ENCODE peak calls at places on chromosomes 16 and 17, in six cellular contexts. One of them, this sample, is unnamed.

GRCh38 chr17:66523378-66524174 is 221.2 kb downstream of the PRKCA start:
- DNase-seq in breast epithelium: no peak
- DNase-seq in tibial artery: no peak
- DNase-seq in A549: no peak
- DNase-seq in ascending aorta: no peak
- DNase-seq in cardiac fibroblast: no peak
- DNase-seq in this sample: no peak

GRCh38 chr17:50916708-50917417 is 50.7 kb upstream of the TOB1 start:
- DNase-seq in breast epithelium: no peak
- DNase-seq in ascending aorta: no peak
- DNase-seq in cardiac fibroblast: no peak
- DNase-seq in A549: no peak
- DNase-seq in tibial artery: no peak
- DNase-seq in this sample: no peak

GRCh38 chr17:81106716-81107115 is 58.6 kb upstream of the PVALEF start:
- DNase-seq in ascending aorta: no peak
- DNase-seq in cardiac fibroblast: no peak
- DNase-seq in tibial artery: no peak
- DNase-seq in breast epithelium: no peak
- DNase-seq in A549: no peak
- DNase-seq in this sample: no peak

GRCh38 chr17:17779015-17779611 is 57.7 kb downstream of the SREBF1 start:
- DNase-seq in tibial artery: no peak
- DNase-seq in breast epithelium: no peak
- DNase-seq in A549: no peak
- DNase-seq in ascending aorta: no peak
- DNase-seq in cardiac fibroblast: no peak
- DNase-seq in this sample: no peak

GRCh38 chr17:7097940-7098339 is 16.7 kb downstream of the ASGR2 start:
- DNase-seq in A549: no peak
- DNase-seq in ascending aorta: no peak
- DNase-seq in cardiac fibroblast: no peak
- DNase-seq in tibial artery: no peak
- DNase-seq in breast epithelium: no peak
- DNase-seq in this sample: no peak

GRCh38 chr17:4004517-4005295 is 40.5 kb upstream of the ATP2A3 start:
- DNase-seq in ascending aorta: peak
- DNase-seq in breast epithelium: no peak
- DNase-seq in tibial artery: no peak
- DNase-seq in A549: peak
- DNase-seq in cardiac fibroblast: peak
- DNase-seq in this sample: no peak

GRCh38 chr17:48647103-48647963 is 21.2 kb upstream of the HOXB9 start:
- DNase-seq in breast epithelium: no peak
- DNase-seq in tibial artery: no peak
- DNase-seq in A549: peak
- DNase-seq in cardiac fibroblast: no peak
- DNase-seq in ascending aorta: no peak
- DNase-seq in this sample: no peak

GRCh38 chr17:57861000-57861736 is 11.3 kb upstream of the MRPS23 start:
- DNase-seq in cardiac fibroblast: no peak
- DNase-seq in breast epithelium: no peak
- DNase-seq in tibial artery: peak
- DNase-seq in ascending aorta: peak
- DNase-seq in A549: peak
- DNase-seq in this sample: no peak

GRCh38 chr17:81492202-81492601 is 20.4 kb downstream of the ACTG1 start:
- DNase-seq in A549: no peak
- DNase-seq in ascending aorta: no peak
- DNase-seq in tibial artery: no peak
- DNase-seq in cardiac fibroblast: no peak
- DNase-seq in breast epithelium: no peak
- DNase-seq in this sample: no peak

GRCh38 chr17:78538033-78538776 is 39.0 kb downstream of the DNAH17 start:
- DNase-seq in A549: no peak
- DNase-seq in breast epithelium: peak
- DNase-seq in cardiac fibroblast: no peak
- DNase-seq in tibial artery: no peak
- DNase-seq in ascending aorta: no peak
- DNase-seq in this sample: no peak

GRCh38 chr16:29977063-29977462 is 3.4 kb downstream of the TAOK2 start:
- DNase-seq in A549: no peak
- DNase-seq in ascending aorta: no peak
- DNase-seq in tibial artery: no peak
- DNase-seq in cardiac fibroblast: no peak
- DNase-seq in breast epithelium: no peak
- DNase-seq in this sample: no peak

GRCh38 chr16:47713225-47713595 is 252.1 kb downstream of the PHKB start:
- DNase-seq in breast epithelium: no peak
- DNase-seq in ascending aorta: no peak
- DNase-seq in cardiac fibroblast: peak
- DNase-seq in tibial artery: no peak
- DNase-seq in A549: no peak
- DNase-seq in this sample: no peak

GRCh38 chr17:78667741-78668640 is 90.8 kb upstream of the DNAH17 start:
- DNase-seq in tibial artery: no peak
- DNase-seq in cardiac fibroblast: no peak
- DNase-seq in breast epithelium: no peak
- DNase-seq in A549: no peak
- DNase-seq in ascending aorta: no peak
- DNase-seq in this sample: no peak

GRCh38 chr17:59149051-59149450 is 5.9 kb downstream of the SKA2 start:
- DNase-seq in breast epithelium: no peak
- DNase-seq in tibial artery: no peak
- DNase-seq in A549: no peak
- DNase-seq in ascending aorta: no peak
- DNase-seq in cardiac fibroblast: peak
- DNase-seq in this sample: no peak

GRCh38 chr17:40112718-40113109 is 9.1 kb upstream of the MSL1 start:
- DNase-seq in A549: no peak
- DNase-seq in breast epithelium: peak
- DNase-seq in tibial artery: peak
- DNase-seq in ascending aorta: peak
- DNase-seq in cardiac fibroblast: no peak
- DNase-seq in this sample: no peak

GRCh38 chr17:40113961-40114272 is 7.9 kb upstream of the MSL1 start:
- DNase-seq in tibial artery: no peak
- DNase-seq in breast epithelium: no peak
- DNase-seq in cardiac fibroblast: no peak
- DNase-seq in A549: no peak
- DNase-seq in ascending aorta: no peak
- DNase-seq in this sample: no peak

GRCh38 chr17:40115101-40115436 is 6.7 kb upstream of the MSL1 start:
- DNase-seq in ascending aorta: no peak
- DNase-seq in A549: no peak
- DNase-seq in breast epithelium: no peak
- DNase-seq in tibial artery: no peak
- DNase-seq in cardiac fibroblast: no peak
- DNase-seq in this sample: no peak

GRCh38 chr17:40112191-40112590 is 9.6 kb upstream of the MSL1 start:
- DNase-seq in ascending aorta: no peak
- DNase-seq in cardiac fibroblast: no peak
- DNase-seq in A549: no peak
- DNase-seq in tibial artery: no peak
- DNase-seq in breast epithelium: peak
- DNase-seq in this sample: no peak

GRCh38 chr17:40113110-40113960 is 8.4 kb upstream of the MSL1 start:
- DNase-seq in cardiac fibroblast: peak
- DNase-seq in A549: peak
- DNase-seq in breast epithelium: peak
- DNase-seq in tibial artery: peak
- DNase-seq in ascending aorta: peak
- DNase-seq in this sample: peak
- TF ChIP-seq CTCF in cardiac fibroblast: peak
- TF ChIP-seq CTCF in A549: peak
- TF ChIP-seq CTCF in breast epithelium: peak
- TF ChIP-seq CTCF in tibial artery: peak
- TF ChIP-seq CTCF in ascending aorta: peak
- TF ChIP-seq CTCF in this sample: no peak

GRCh38 chr17:38881600-38882191 is 11.8 kb downstream of the LASP1 start:
- DNase-seq in A549: no peak
- DNase-seq in cardiac fibroblast: peak
- DNase-seq in breast epithelium: no peak
- DNase-seq in ascending aorta: no peak
- DNase-seq in tibial artery: peak
- DNase-seq in this sample: peak

GRCh38 chr17:38883592-38884526 is 14.0 kb downstream of the LASP1 start:
- DNase-seq in ascending aorta: no peak
- DNase-seq in tibial artery: no peak
- DNase-seq in A549: no peak
- DNase-seq in cardiac fibroblast: peak
- DNase-seq in breast epithelium: no peak
- DNase-seq in this sample: no peak

GRCh38 chr17:38875477-38876080 is 5.7 kb downstream of the LASP1 start:
- DNase-seq in tibial artery: no peak
- DNase-seq in breast epithelium: no peak
- DNase-seq in ascending aorta: no peak
- DNase-seq in A549: no peak
- DNase-seq in cardiac fibroblast: no peak
- DNase-seq in this sample: no peak

GRCh38 chr17:38877130-38877851 is 7.4 kb downstream of the LASP1 start:
- DNase-seq in breast epithelium: no peak
- DNase-seq in cardiac fibroblast: no peak
- DNase-seq in ascending aorta: no peak
- DNase-seq in tibial artery: no peak
- DNase-seq in A549: no peak
- DNase-seq in this sample: no peak

GRCh38 chr17:38879878-38880727 is 10.2 kb downstream of the LASP1 start:
- DNase-seq in A549: peak
- DNase-seq in breast epithelium: no peak
- DNase-seq in cardiac fibroblast: peak
- DNase-seq in ascending aorta: peak
- DNase-seq in tibial artery: no peak
- DNase-seq in this sample: no peak
- H3K4me3 ChIP-seq in A549: peak
- H3K4me3 ChIP-seq in breast epithelium: peak
- H3K4me3 ChIP-seq in cardiac fibroblast: peak
- H3K4me3 ChIP-seq in ascending aorta: peak
- H3K4me3 ChIP-seq in tibial artery: peak
- H3K4me3 ChIP-seq in this sample: no peak

GRCh38 chr17:45223541-45224528 is 2.1 kb downstream of the FMNL1 start:
- DNase-seq in cardiac fibroblast: no peak
- DNase-seq in ascending aorta: peak
- DNase-seq in tibial artery: no peak
- DNase-seq in breast epithelium: no peak
- DNase-seq in A549: no peak
- DNase-seq in this sample: no peak
- TF ChIP-seq CTCF in cardiac fibroblast: no peak
- TF ChIP-seq CTCF in ascending aorta: no peak
- TF ChIP-seq CTCF in tibial artery: no peak
- TF ChIP-seq CTCF in breast epithelium: no peak
- TF ChIP-seq CTCF in A549: no peak
- TF ChIP-seq CTCF in this sample: no peak

GRCh38 chr17:28712037-28712704 is 483 bp upstream of the PROCA1 start:
- DNase-seq in breast epithelium: no peak
- DNase-seq in ascending aorta: peak
- DNase-seq in tibial artery: peak
- DNase-seq in cardiac fibroblast: peak
- DNase-seq in A549: no peak
- DNase-seq in this sample: no peak
- H3K4me3 ChIP-seq in breast epithelium: peak
- H3K4me3 ChIP-seq in ascending aorta: peak
- H3K4me3 ChIP-seq in tibial artery: peak
- H3K4me3 ChIP-seq in cardiac fibroblast: no peak
- H3K4me3 ChIP-seq in A549: no peak
- H3K4me3 ChIP-seq in this sample: no peak

GRCh38 chr17:2058521-2059124 is 3.7 kb downstream of the HIC1 start:
- DNase-seq in tibial artery: peak
- DNase-seq in cardiac fibroblast: peak
- DNase-seq in A549: peak
- DNase-seq in breast epithelium: no peak
- DNase-seq in ascending aorta: no peak
- DNase-seq in this sample: no peak
- TF ChIP-seq CTCF in tibial artery: peak
- TF ChIP-seq CTCF in cardiac fibroblast: peak
- TF ChIP-seq CTCF in A549: peak
- TF ChIP-seq CTCF in breast epithelium: peak
- TF ChIP-seq CTCF in ascending aorta: peak
- TF ChIP-seq CTCF in this sample: no peak

GRCh38 chr17:60939318-60939717 is 261.7 kb downstream of the BCAS3 start:
- DNase-seq in breast epithelium: no peak
- DNase-seq in cardiac fibroblast: no peak
- DNase-seq in tibial artery: no peak
- DNase-seq in ascending aorta: no peak
- DNase-seq in A549: no peak
- DNase-seq in this sample: no peak
- H3K4me3 ChIP-seq in breast epithelium: no peak
- H3K4me3 ChIP-seq in cardiac fibroblast: no peak
- H3K4me3 ChIP-seq in tibial artery: no peak
- H3K4me3 ChIP-seq in ascending aorta: no peak
- H3K4me3 ChIP-seq in A549: no peak
- H3K4me3 ChIP-seq in this sample: no peak

GRCh38 chr16:85027349-85027967 is at the start of gene KIAA0513:
- DNase-seq in ascending aorta: peak
- DNase-seq in tibial artery: peak
- DNase-seq in breast epithelium: peak
- DNase-seq in cardiac fibroblast: peak
- DNase-seq in A549: peak
- DNase-seq in this sample: peak
- TF ChIP-seq CTCF in ascending aorta: no peak
- TF ChIP-seq CTCF in tibial artery: no peak
- TF ChIP-seq CTCF in breast epithelium: no peak
- TF ChIP-seq CTCF in cardiac fibroblast: peak
- TF ChIP-seq CTCF in A549: no peak
- TF ChIP-seq CTCF in this sample: no peak

DNA sequence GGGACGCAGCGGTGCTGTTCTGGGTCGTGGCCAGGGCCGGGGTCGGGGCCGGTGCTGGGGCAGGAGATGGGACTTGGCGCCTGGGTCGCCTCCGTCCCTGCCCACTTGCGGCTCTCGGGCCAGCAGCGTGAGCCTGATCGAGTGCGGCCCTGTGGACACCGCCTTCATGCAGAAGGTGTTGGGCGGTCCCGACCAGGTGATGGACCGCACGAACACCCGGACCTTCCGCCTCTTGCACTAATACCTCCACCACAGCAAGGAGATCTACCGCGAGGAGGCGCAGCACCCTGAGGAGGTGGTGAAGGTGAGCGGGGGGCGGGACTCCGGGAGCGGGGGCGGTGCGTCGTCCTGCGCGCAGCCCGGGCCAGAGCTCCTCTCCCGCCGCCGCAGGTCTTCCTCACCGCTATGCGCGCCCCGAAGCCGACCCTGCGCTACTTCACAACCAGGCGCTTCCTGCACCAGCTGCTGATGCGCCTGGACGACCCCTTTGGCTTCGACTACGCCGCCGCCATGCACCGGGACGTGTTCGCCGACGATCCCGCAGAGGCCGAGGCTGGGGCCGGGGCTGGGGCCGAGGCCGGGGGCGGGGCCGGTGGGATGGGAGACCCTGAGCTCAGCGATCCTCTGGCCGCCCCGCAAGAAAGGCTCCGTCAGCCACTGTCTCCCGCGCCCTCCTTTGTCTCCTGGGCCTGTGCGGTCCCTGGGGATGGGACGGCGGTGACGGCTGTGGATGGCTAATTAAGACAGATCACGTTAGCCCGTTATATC is 4.5 kb upstream of the HSD17B1 start:
- DNase-seq in ascending aorta: no peak
- DNase-seq in cardiac fibroblast: peak
- DNase-seq in breast epithelium: peak
- DNase-seq in tibial artery: no peak
- DNase-seq in A549: peak
- DNase-seq in this sample: no peak
- H3K4me3 ChIP-seq in ascending aorta: no peak
- H3K4me3 ChIP-seq in cardiac fibroblast: peak
- H3K4me3 ChIP-seq in breast epithelium: peak
- H3K4me3 ChIP-seq in tibial artery: no peak
- H3K4me3 ChIP-seq in A549: peak
- H3K4me3 ChIP-seq in this sample: no peak